ENCODE peak calls at places on chromosomes 3 and 15, in nine cellular contexts. C is activated T-cell treated with anti-CD3 and anti-CD28 coated beads for 48 hours; P is A549; H is neural crest cell; U is GM18507; V is T-helper 9 cell; M is activated CD4-positive, alpha-beta T cell treated with anti-CD3 and anti-CD28 coated beads, Interleukin-2, amount 50 U/mL, for 4 hours; D is NCI-H1092 treated with DMSO at 0.1 percent for 48 hours; I is esophagus squamous epithelium. A is an unnamed sample.

GRCh38 chr3:134772591-134772990 is 22.5 kb upstream of the EPHB1 start:
- DNase-seq in C (no peak), P (no peak), H (no peak), U (no peak), V (no peak), M (no peak), D (no peak), I (no peak), A (no peak)

GRCh38 chr3:16033889-16034687 is 140.4 kb upstream of the GALNT15 start:
- DNase-seq in C (no peak), P (no peak), H (no peak), U (no peak), V (no peak), M (no peak), D (no peak), I (no peak), A (no peak)

GRCh38 chr3:160449660-160450598 is at the start of gene TRIM59:
- DNase-seq in C (peak), P (peak), H (peak), U (peak), V (peak), M (peak), D (peak), I (peak), A (peak)

GRCh38 chr15:73905224-73905827 is 20.9 kb upstream of the LOXL1 start:
- DNase-seq in C (no peak), P (no peak), H (no peak), U (no peak), V (no peak), M (no peak), D (no peak), I (no peak), A (no peak)

GRCh38 chr3:359672-360071 is 163.1 kb downstream of the CHL1 start:
- DNase-seq in C (no peak), P (no peak), H (no peak), U (no peak), V (no peak), M (no peak), D (no peak), I (no peak), A (no peak)

GRCh38 chr3:169026543-169027181 is 636.9 kb downstream of the MECOM start:
- DNase-seq in C (no peak), P (no peak), H (no peak), U (no peak), V (no peak), M (no peak), D (peak), I (no peak), A (no peak)

GRCh38 chr3:159911011-159911663 is 77.5 kb upstream of the IL12A start:
- DNase-seq in C (no peak), P (no peak), H (no peak), U (no peak), V (no peak), M (no peak), D (no peak), I (no peak), A (peak)

GRCh38 chr3:110733045-110733444 is 338.6 kb upstream of the NECTIN3 start:
- DNase-seq in C (no peak), P (no peak), H (no peak), U (no peak), V (no peak), M (no peak), D (no peak), I (no peak), A (no peak)

GRCh38 chr3:186953011-186953487 is 22.7 kb downstream of the ST6GAL1 start:
- DNase-seq in C (no peak), P (no peak), H (no peak), U (no peak), V (no peak), M (no peak), D (no peak), I (no peak), A (no peak)

GRCh38 chr3:42841332-42841731 is 32.1 kb downstream of the ACKR2 start:
- DNase-seq in C (no peak), P (no peak), H (no peak), U (no peak), V (no peak), M (no peak), D (no peak), I (no peak), A (no peak)

GRCh38 chr3:25783661-25784512 is 644 bp upstream of the NGLY1 start:
- DNase-seq in C (no peak), P (peak), H (peak), U (no peak), V (no peak), M (no peak), D (peak), I (peak), A (peak)

GRCh38 chr3:196135693-196136639 is 54.1 kb upstream of the TFRC start:
- DNase-seq in C (no peak), P (no peak), H (no peak), U (no peak), V (no peak), M (no peak), D (no peak), I (no peak), A (no peak)

GRCh38 chr3:108818404-108818803 is 4.2 kb upstream of the TRAT1 start:
- DNase-seq in C (no peak), P (no peak), H (no peak), U (no peak), V (peak), M (peak), D (peak), I (no peak), A (no peak)

GRCh38 chr3:136818851-136819783 is at the start of gene SLC35G2:
- DNase-seq in C (peak), P (peak), H (peak), U (no peak), V (peak), M (peak), D (peak), I (no peak), A (no peak)

GRCh38 chr3:58111513-58112184 is 99.1 kb downstream of the DNASE1L3 start:
- DNase-seq in C (no peak), P (no peak), H (no peak), U (peak), V (no peak), M (no peak), D (no peak), I (no peak), A (no peak)

GRCh38 chr3:95407709-95408463 is 1345.0 kb downstream of the NSUN3 start:
- DNase-seq in C (no peak), P (no peak), H (no peak), U (no peak), V (no peak), M (no peak), D (no peak), I (no peak), A (no peak)

GRCh38 chr15:58538225-58538731 is 106.5 kb downstream of the LIPC start:
- DNase-seq in C (no peak), P (no peak), H (no peak), U (no peak), V (no peak), M (no peak), D (no peak), I (no peak), A (no peak)

GRCh38 chr3:54549607-54550006 is 378.3 kb downstream of the LRTM1 start:
- DNase-seq in C (no peak), P (no peak), H (no peak), U (no peak), V (no peak), M (no peak), D (no peak), I (no peak), A (no peak)

GRCh38 chr3:113867506-113867905 is 28.9 kb downstream of the GRAMD1C start:
- DNase-seq in C (no peak), P (no peak), H (no peak), U (no peak), V (no peak), M (no peak), D (no peak), I (no peak), A (no peak)

GRCh38 chr3:172836390-172836997 is 86.0 kb downstream of the ECT2 start:
- DNase-seq in C (no peak), P (peak), H (peak), U (no peak), V (no peak), M (no peak), D (peak), I (no peak), A (no peak)

GRCh38 chr15:51726302-51727073 is 11.0 kb downstream of the LYSMD2 start:
- DNase-seq in C (no peak), P (peak), H (no peak), U (no peak), V (no peak), M (peak), D (no peak), I (no peak), A (no peak)

GRCh38 chr3:40309925-40310635 is 573 bp downstream of the EIF1B start:
- DNase-seq in C (no peak), P (no peak), H (peak), U (no peak), V (no peak), M (peak), D (peak), I (no peak), A (peak)

GRCh38 chr3:138578961-138579574 is 15.0 kb downstream of the CEP70 start:
- DNase-seq in C (no peak), P (no peak), H (no peak), U (no peak), V (no peak), M (no peak), D (no peak), I (no peak), A (no peak)

GRCh38 chr3:54339608-54340007 is 217.3 kb downstream of the CACNA2D3 start:
- DNase-seq in C (no peak), P (no peak), H (no peak), U (no peak), V (no peak), M (no peak), D (no peak), I (no peak), A (no peak)

GRCh38 chr3:53196575-53197407 is 35.8 kb downstream of the PRKCD start:
- DNase-seq in C (peak), P (no peak), H (no peak), U (no peak), V (no peak), M (peak), D (no peak), I (no peak), A (no peak)

GRCh38 chr3:88059380-88060160 is 515 bp downstream of the ZNF654 start:
- DNase-seq in C (no peak), P (peak), H (no peak), U (no peak), V (no peak), M (no peak), D (peak), I (no peak), A (peak)

GRCh38 chr3:5095879-5096278 is 26.2 kb upstream of the ARL8B start:
- DNase-seq in C (peak), P (no peak), H (peak), U (no peak), V (no peak), M (no peak), D (no peak), I (no peak), A (no peak)

GRCh38 chr3:151864423-151865101 is 8.9 kb upstream of the SUCNR1 start:
- DNase-seq in C (no peak), P (no peak), H (no peak), U (no peak), V (no peak), M (no peak), D (no peak), I (no peak), A (no peak)

GRCh38 chr15:85500729-85501128 is 120.3 kb downstream of the AKAP13 start:
- DNase-seq in C (no peak), P (no peak), H (no peak), U (no peak), V (no peak), M (no peak), D (no peak), I (no peak), A (no peak)

GRCh38 chr15:68479406-68479805 is 47.4 kb upstream of the ITGA11 start:
- DNase-seq in C (no peak), P (no peak), H (no peak), U (no peak), V (no peak), M (no peak), D (no peak), I (no peak), A (no peak)

GRCh38 chr15:41573396-41573795 is 14.4 kb downstream of the TYRO3 start:
- DNase-seq in C (no peak), P (no peak), H (no peak), U (no peak), V (no peak), M (no peak), D (no peak), I (no peak), A (no peak)

A was measured in C1 segment of cervical spinal cord.